ENCODE peak calls at places on chromosomes 3 and 15, in seven cellular contexts. F is Daoy; T is GM10248; B is NCI-H1092 treated with DMSO at 0.1 percent for 48 hours; N is activated T-helper 9 cell treated with anti-CD3 and anti-CD28 coated beads, Interleukin-2, amount 50 U/mL, for 16 hours; U is cardiac muscle cell; M is activated T-cell treated with anti-CD3 and anti-CD28 coated beads for 24 hours. P is an unnamed sample.

GRCh38 chr15:65930134-65930533 is 60.8 kb downstream of the RAB11A start:
- DNase-seq in F (no peak), T (no peak), B (peak; percentile 5), N (no peak), U (no peak), M (no peak), P (no peak)

GRCh38 chr3:31356941-31357340 is 175.8 kb upstream of the STT3B start:
- DNase-seq in F (peak; percentile 19), T (no peak), B (no peak), N (no peak), U (peak; percentile 41), M (no peak), P (no peak)

GRCh38 chr3:47370887-47371697 is 9.7 kb upstream of the PTPN23 start:
- DNase-seq in F (peak; percentile 12), T (peak; percentile 79), B (no peak), N (no peak), U (peak; percentile 24), M (peak; percentile 4), P (peak; percentile 12)

GRCh38 chr3:56593455-56594158 is 36.6 kb downstream of the CCDC66 start:
- DNase-seq in F (no peak), T (no peak), B (no peak), N (no peak), U (no peak), M (peak; percentile 14), P (no peak)

GRCh38 chr3:136624381-136624780 is 127.8 kb downstream of the STAG1 start:
- DNase-seq in F (no peak), T (no peak), B (no peak), N (no peak), U (no peak), M (no peak), P (no peak)

GRCh38 chr3:171457263-171458055 is 2.7 kb downstream of the TNIK start:
- DNase-seq in F (no peak), T (no peak), B (no peak), N (no peak), U (no peak), M (no peak), P (peak; percentile 27)

GRCh38 chr15:40323239-40323952 is at the start of gene INAFM2:
- DNase-seq in F (peak; percentile 92), T (peak; percentile 96), B (peak; percentile 86), N (peak; percentile 86), U (peak; percentile 97), M (peak; percentile 88), P (peak; percentile 92)

GRCh38 chr15:85689729-85690128 is 105.0 kb downstream of the KLHL25 start:
- DNase-seq in F (no peak), T (peak; percentile 42), B (no peak), N (peak; percentile 44), U (peak; percentile 82), M (no peak), P (peak; percentile 8)

GRCh38 chr3:174232658-174233429 is 626.3 kb upstream of the NAALADL2 start:
- DNase-seq in F (no peak), T (no peak), B (no peak), N (no peak), U (no peak), M (no peak), P (no peak)

GRCh38 chr3:29718661-29719065 is 437.8 kb downstream of the RBMS3 start:
- DNase-seq in F (no peak), T (no peak), B (no peak), N (no peak), U (peak; percentile 58), M (no peak), P (no peak)

GRCh38 chr3:72177075-72178050 is 392.4 kb upstream of the PROK2 start:
- DNase-seq in F (peak; percentile 7), T (peak; percentile 69), B (no peak), N (no peak), U (peak; percentile 73), M (no peak), P (no peak)

GRCh38 chr3:188468672-188469071 is 314.7 kb downstream of the LPP start:
- DNase-seq in F (no peak), T (no peak), B (peak; percentile 11), N (no peak), U (peak; percentile 30), M (no peak), P (peak; percentile 55)

GRCh38 chr15:92809880-92810361 is 90.2 kb upstream of the CHD2 start:
- DNase-seq in F (peak; percentile 31), T (peak; percentile 51), B (peak; percentile 78), N (no peak), U (peak; percentile 63), M (no peak), P (peak; percentile 70)

GRCh38 chr3:123026551-123027291 is 842 bp downstream of the SEMA5B start:
- DNase-seq in F (peak; percentile 50), T (peak; percentile 38), B (no peak), N (no peak), U (no peak), M (no peak), P (no peak)

GRCh38 chr15:66147440-66147839 is 106.1 kb downstream of the MEGF11 start:
- DNase-seq in F (no peak), T (no peak), B (no peak), N (no peak), U (no peak), M (no peak), P (no peak)

GRCh38 chr3:4670352-4670751 is 177.2 kb downstream of the ITPR1 start:
- DNase-seq in F (peak; percentile 8), T (no peak), B (no peak), N (no peak), U (no peak), M (no peak), P (peak; percentile 3)

GRCh38 chr3:186920301-186920700 is 10.0 kb upstream of the ST6GAL1 start:
- DNase-seq in F (peak; percentile 67), T (no peak), B (no peak), N (no peak), U (no peak), M (no peak), P (no peak)

GRCh38 chr15:44535509-44536297 is 1.2 kb upstream of the EIF3J start:
- DNase-seq in F (peak; percentile 15), T (peak; percentile 28), B (no peak), N (peak; percentile 13), U (no peak), M (no peak), P (no peak)

GRCh38 chr3:38098376-38098723 is 38.6 kb downstream of the ACAA1 start:
- DNase-seq in F (no peak), T (no peak), B (no peak), N (no peak), U (no peak), M (no peak), P (no peak)

GRCh38 chr3:183811638-183812037 is 13.7 kb downstream of the MAP6D1 start:
- DNase-seq in F (no peak), T (no peak), B (no peak), N (no peak), U (no peak), M (no peak), P (no peak)

GRCh38 chr3:15332405-15333098 is at the start of gene SH3BP5:
- DNase-seq in F (peak; percentile 79), T (peak; percentile 88), B (peak; percentile 53), N (peak; percentile 63), U (peak; percentile 74), M (peak; percentile 60), P (peak; percentile 79)

GRCh38 chr3:97831140-97831539 is 9.3 kb downstream of the CRYBG3 start:
- DNase-seq in F (no peak), T (no peak), B (no peak), N (no peak), U (no peak), M (no peak), P (no peak)

GRCh38 chr15:61621146-61621545 is 392.0 kb upstream of the RORA start:
- DNase-seq in F (peak; percentile 58), T (no peak), B (peak; percentile 54), N (no peak), U (peak; percentile 12), M (no peak), P (peak; percentile 36)